ENCODE peak calls at places on chromosomes 4 and X, in nine cellular contexts. E is AG09309, S is heart right ventricle, J is heart left ventricle, Q is fibroblast of pulmonary artery, P is AG10803, Z is A549, D is fibroblast of mammary gland, N is HCT116. V is an unnamed sample.

GRCh38 chr4:73904491-73904890 is 35.3 kb downstream of the CXCL1 start:
- DNase-seq in P (peak), N (no peak), E (peak), S (no peak), J (no peak), Z (no peak), Q (peak), D (peak), V (peak)

GRCh38 chrX:21770631-21771321 is 12.9 kb upstream of the SMPX start:
- DNase-seq in E (no peak), S (no peak), Q (no peak), J (no peak), Z (peak), N (peak), P (no peak), D (no peak), V (no peak)

GRCh38 chr4:76108467-76109181 is 34.1 kb downstream of the ART3 start:
- DNase-seq in E (no peak), Q (peak), N (no peak), D (peak), Z (peak), J (no peak), P (no peak), S (no peak), V (peak)

GRCh38 chrX:136121788-136122187 is 25.5 kb upstream of the FHL1 start:
- DNase-seq in P (peak), J (no peak), Q (peak), S (no peak), D (no peak), Z (no peak), E (no peak), N (no peak), V (no peak)

GRCh38 chr4:149980941-149981340 is 97.3 kb upstream of the DCLK2 start:
- DNase-seq in P (peak), J (peak), S (peak), Z (peak), D (peak), Q (peak), E (no peak), N (peak), V (peak)

GRCh38 chr4:140052050-140052449 is 101.9 kb downstream of the MAML3 start:
- DNase-seq in J (peak), P (peak), Z (peak), D (peak), Q (peak), E (no peak), S (peak), N (peak), V (peak)

GRCh38 chr4:185950891-185951290 is 118.1 kb upstream of the TLR3 start:
- DNase-seq in Q (peak), P (peak), S (no peak), J (no peak), D (peak), E (no peak), Z (no peak), N (no peak), V (peak)

GRCh38 chrX:48688531-48689142 is 5.0 kb downstream of the WAS start:
- DNase-seq in P (no peak), Z (no peak), S (no peak), J (no peak), E (no peak), N (no peak), D (no peak), Q (no peak), V (no peak)

DNA sequence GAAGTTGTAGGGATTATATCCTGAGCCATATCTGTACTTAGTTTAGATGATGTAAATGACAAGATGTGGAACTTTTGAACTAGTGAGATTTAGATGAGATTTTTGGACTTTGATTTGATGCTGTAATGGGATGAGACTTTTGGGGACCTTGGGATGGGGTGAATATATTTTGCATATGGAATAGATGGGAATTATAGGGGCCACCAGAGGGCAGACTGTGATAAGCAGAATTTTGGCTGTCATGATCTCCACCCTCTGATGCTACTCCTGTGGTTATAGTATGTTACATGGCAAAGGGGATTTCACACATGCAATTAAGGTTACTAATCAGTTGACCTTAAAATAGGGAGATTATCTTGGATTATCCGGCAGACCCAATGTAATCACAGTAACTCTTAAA is 214.0 kb upstream of the NHS start:
- DNase-seq in Z (peak), D (peak), Q (no peak), P (no peak), S (no peak), E (no peak), J (no peak), N (no peak), V (peak)
- TF ChIP-seq CTCF in Z (peak), D (no peak), Q (no peak), P (no peak), S (no peak), E (no peak), J (no peak), N (peak), V (no peak)

DNA sequence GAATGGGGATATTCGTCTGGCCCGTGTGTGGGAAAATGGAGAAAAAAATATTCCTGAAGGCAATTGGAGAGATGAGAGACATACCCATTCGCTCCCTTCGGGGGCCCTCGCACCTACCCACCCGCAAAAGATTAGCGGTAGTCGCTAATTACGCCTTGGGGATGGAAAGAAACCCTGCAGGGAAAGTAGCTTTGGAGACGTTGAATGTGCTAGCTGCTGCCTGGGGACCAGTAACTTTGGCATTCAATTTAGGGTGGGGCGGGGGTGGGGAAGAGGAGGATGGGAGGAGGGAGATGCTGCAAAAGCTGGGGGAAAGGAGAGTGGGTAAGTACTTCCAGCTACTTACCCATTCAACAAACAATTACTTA is 407 bp upstream of the ZC4H2 start:
- DNase-seq in Z (no peak), Q (no peak), N (no peak), E (no peak), D (no peak), J (no peak), P (no peak), S (no peak), V (no peak)
- H3K4me3 ChIP-seq in Z (peak), Q (peak), N (no peak), E (peak), D (peak), J (peak), P (peak), S (peak), V (peak)

GRCh38 chr4:3315566-3315965 is 22.7 kb downstream of the RGS12 start:
- DNase-seq in Q (no peak), Z (no peak), J (no peak), S (no peak), D (no peak), P (no peak), E (no peak), N (no peak), V (no peak)
- TF ChIP-seq CTCF in Q (no peak), Z (no peak), J (no peak), S (no peak), D (no peak), P (no peak), E (no peak), N (no peak), V (no peak)

DNA sequence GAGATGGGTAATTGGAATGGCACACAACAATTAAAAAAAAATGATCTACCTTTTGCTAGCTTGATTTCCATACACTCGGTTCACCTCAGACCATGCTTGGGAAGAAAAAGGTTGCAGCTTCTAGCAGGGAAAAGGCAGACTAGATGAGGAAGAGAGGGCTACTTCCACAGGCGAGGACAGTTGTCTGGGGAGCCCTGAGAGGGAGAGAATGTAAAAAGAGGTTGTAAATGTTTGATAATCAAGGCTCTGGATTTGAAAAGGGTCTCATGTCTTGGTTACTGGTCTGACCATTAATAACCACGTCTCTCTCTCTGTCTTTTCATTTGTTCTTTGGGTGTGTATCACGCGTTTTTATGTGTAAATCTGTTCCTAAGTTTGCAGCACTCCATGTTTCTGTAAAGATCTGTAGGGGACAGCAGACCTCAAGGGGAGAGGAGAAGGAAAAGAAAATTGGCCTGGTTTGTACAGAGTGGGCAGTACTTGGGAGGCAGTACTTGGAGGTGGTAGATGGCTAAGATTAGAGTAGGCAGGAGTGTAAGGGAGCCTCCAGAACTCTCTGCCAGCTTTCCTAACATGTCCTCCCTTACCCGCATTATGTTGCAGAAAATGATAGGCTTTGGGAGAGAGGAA is 750 bp downstream of the ARMCX5 start:
- DNase-seq in E (no peak), J (no peak), D (peak), S (no peak), N (no peak), P (peak), Z (peak), Q (peak), V (peak)
- H3K4me3 ChIP-seq in E (peak), J (peak), D (peak), S (peak), N (peak), P (peak), Z (peak), Q (peak), V (peak)

GRCh38 chrX:153568612-153569011 is 30.3 kb downstream of the CCNQ start:
- DNase-seq in P (no peak), Z (peak), Q (no peak), J (no peak), D (no peak), S (no peak), N (no peak), E (no peak), V (no peak)
- TF ChIP-seq CTCF in P (no peak), Z (no peak), Q (no peak), J (no peak), D (no peak), S (no peak), N (peak), E (no peak), V (peak)

DNA sequence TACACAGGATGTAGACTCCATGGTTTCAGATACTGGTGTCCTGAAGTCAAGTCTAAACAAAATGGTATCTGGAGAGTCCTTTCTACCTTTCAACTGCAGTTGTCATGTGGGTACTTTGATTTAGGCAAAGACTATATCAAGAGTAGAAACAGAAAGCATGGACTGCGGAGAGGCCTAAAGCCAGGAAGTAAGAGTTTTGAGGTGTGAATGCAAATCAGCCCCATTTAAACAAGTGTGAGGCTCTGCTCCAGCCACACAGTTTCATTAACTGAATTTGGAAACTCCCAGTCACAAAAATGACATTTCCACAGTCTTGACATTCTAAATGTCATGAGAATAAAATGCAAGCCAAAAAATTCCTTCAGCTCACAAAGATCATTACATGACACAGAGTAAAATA is 87.2 kb upstream of the MCF2 start:
- DNase-seq in E (no peak), D (no peak), J (no peak), Z (no peak), S (no peak), Q (no peak), P (no peak), N (no peak), V (no peak)
- H3K4me3 ChIP-seq in E (no peak), D (no peak), J (no peak), Z (no peak), S (no peak), Q (no peak), P (no peak), N (no peak), V (no peak)

DNA sequence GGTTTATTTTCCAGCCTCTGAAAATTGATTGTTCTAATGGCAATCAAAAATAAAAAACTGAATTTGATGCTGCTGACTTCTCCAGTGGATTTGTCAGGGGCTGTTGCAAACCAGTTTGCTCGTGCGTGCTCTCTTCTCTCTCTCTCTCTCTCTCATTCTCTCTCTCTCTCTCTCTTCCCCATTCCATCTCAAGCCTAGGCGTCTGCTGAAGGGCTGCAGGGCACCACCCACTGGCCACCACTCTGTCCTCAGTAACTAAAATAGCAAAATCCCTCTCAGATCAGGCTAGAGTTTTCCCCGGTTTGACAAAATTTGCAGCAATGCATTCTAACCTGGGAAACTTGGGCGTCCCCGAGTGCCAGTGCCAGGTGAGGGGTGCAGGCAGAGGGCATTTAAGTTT is 19.4 kb downstream of the NKX6-1 start:
- DNase-seq in Z (no peak), N (no peak), E (no peak), S (no peak), P (no peak), J (no peak), D (no peak), Q (no peak), V (no peak)
- TF ChIP-seq CTCF in Z (no peak), N (peak), E (no peak), S (no peak), P (no peak), J (no peak), D (no peak), Q (no peak), V (no peak)

DNA sequence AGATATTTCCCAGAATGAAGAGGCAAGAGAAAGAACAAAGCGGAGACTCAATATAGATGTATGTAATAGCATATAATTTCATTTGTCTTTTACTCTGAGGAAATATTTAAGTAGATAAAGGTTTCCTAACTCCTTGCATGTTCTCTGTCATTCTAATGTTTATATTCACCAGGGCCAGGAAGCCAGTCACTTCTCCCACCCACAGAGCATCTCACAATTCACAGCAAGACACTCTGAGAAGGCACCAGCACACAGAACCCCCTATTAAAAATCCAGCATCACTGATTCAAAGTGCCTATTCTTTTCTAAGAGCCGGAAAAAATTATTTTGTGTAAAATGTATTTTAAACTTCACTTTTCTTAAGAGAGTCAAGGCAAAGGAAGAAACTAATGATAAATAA is 927.1 kb downstream of the C4orf33 start:
- DNase-seq in E (no peak), S (no peak), N (no peak), Q (no peak), J (no peak), P (no peak), D (no peak), Z (no peak), V (no peak)
- H3K4me3 ChIP-seq in E (no peak), S (no peak), N (no peak), Q (no peak), J (no peak), P (no peak), D (no peak), Z (no peak), V (no peak)